ENCODE peak calls at places on chromosomes 12 and 14, in four cellular contexts. A is endothelial cell of umbilical vein, L is SHP77, J is LoVo. Q is an unnamed sample.

GRCh38 chr12:110546339-110546738 is 36.8 kb downstream of the PPTC7 start:
- DNase-seq in A (peak), L (no peak), J (peak), Q (no peak)

GRCh38 chr14:103504991-103505565 is 17.6 kb downstream of the CKB start:
- DNase-seq in A (no peak), L (no peak), J (no peak), Q (no peak)

GRCh38 chr12:13165578-13166120 is 30.9 kb upstream of the EMP1 start:
- DNase-seq in A (peak), L (peak), J (peak), Q (peak)

GRCh38 chr14:55889124-55889523 is 229.1 kb upstream of the PELI2 start:
- DNase-seq in A (no peak), L (peak), J (peak), Q (peak)

GRCh38 chr14:88798161-88798560 is 5.4 kb upstream of the EML5 start:
- DNase-seq in A (no peak), L (peak), J (no peak), Q (no peak)

GRCh38 chr14:55581011-55581806 is 1.2 kb downstream of the KTN1 start:
- DNase-seq in A (peak), L (peak), J (peak), Q (no peak)

GRCh38 chr14:31360919-31361662 is 59.3 kb downstream of the HEATR5A start:
- DNase-seq in A (peak), L (no peak), J (no peak), Q (no peak)

GRCh38 chr12:124105546-124105945 is 132.5 kb downstream of the ZNF664 start:
- DNase-seq in A (no peak), L (no peak), J (no peak), Q (no peak)

GRCh38 chr14:52328286-52328685 is 14.2 kb downstream of the PTGER2 start:
- DNase-seq in A (no peak), L (no peak), J (no peak), Q (no peak)

GRCh38 chr12:12333407-12333831 is 16.6 kb downstream of the MANSC1 start:
- DNase-seq in A (peak), L (peak), J (peak), Q (no peak)

GRCh38 chr14:96181188-96181762 is 23.4 kb upstream of the BDKRB2 start:
- DNase-seq in A (no peak), L (no peak), J (no peak), Q (no peak)

GRCh38 chr14:95043314-95043713 is 114.0 kb downstream of the DICER1 start:
- DNase-seq in A (no peak), L (no peak), J (no peak), Q (no peak)

GRCh38 chr12:116700066-116700465 is 37.8 kb downstream of the SPRING1 start:
- DNase-seq in A (no peak), L (no peak), J (no peak), Q (no peak)

GRCh38 chr12:31756977-31757420 is 28.2 kb upstream of the AMN1 start:
- DNase-seq in A (peak), L (no peak), J (peak), Q (no peak)

GRCh38 chr14:81400852-81401251 is 728 bp upstream of the STON2 start:
- DNase-seq in A (no peak), L (peak), J (peak), Q (peak)

GRCh38 chr12:79927772-79928474 is 7.0 kb downstream of the PPP1R12A start:
- DNase-seq in A (no peak), L (no peak), J (no peak), Q (no peak)

GRCh38 chr14:20219033-20219432 is 4.5 kb upstream of the OR11H6 start:
- DNase-seq in A (no peak), L (no peak), J (no peak), Q (no peak)

GRCh38 chr12:99916555-99916954 is 68.2 kb downstream of the ANKS1B start:
- DNase-seq in A (no peak), L (no peak), J (no peak), Q (no peak)

GRCh38 chr12:55957106-55957859 is 8.6 kb downstream of the PMEL start:
- DNase-seq in A (no peak), L (no peak), J (peak), Q (peak)

Q was measured in LNCaP clone FGC.